ENCODE peak calls at places on chromosomes 13 and 19, in six cellular contexts. J is cardiac muscle cell, P is cardiac fibroblast, C is adrenal gland, R is activated B cell treated with CpG ODN at 0.5 μM for 24 hours, E is GM10248. N is an unnamed sample.

GRCh38 chr19:35615036-35615435 is 2.5 kb downstream of the HAUS5 start:
- DNase-seq in C (no peak), P (no peak), E (no peak), J (no peak), R (no peak), N (no peak)

GRCh38 chr13:112161441-112162301 is 94.7 kb downstream of the SOX1 start:
- DNase-seq in P (no peak), C (no peak), J (no peak), E (no peak), R (no peak), N (no peak)

GRCh38 chr13:45367358-45367757 is 26.4 kb upstream of the TPT1 start:
- DNase-seq in C (peak; percentile 74), R (peak; percentile 56), P (peak; percentile 94), E (peak; percentile 87), J (peak; percentile 65), N (peak; percentile 88)

GRCh38 chr13:111587249-111587648 is 266.8 kb downstream of the TEX29 start:
- DNase-seq in R (no peak), E (no peak), P (no peak), C (no peak), J (no peak), N (no peak)

GRCh38 chr13:40148103-40148502 is 492.6 kb downstream of the COG6 start:
- DNase-seq in J (no peak), R (no peak), C (no peak), P (no peak), E (no peak), N (no peak)

GRCh38 chr13:37473035-37473434 is 125.5 kb downstream of the POSTN start:
- DNase-seq in E (no peak), P (no peak), C (no peak), R (no peak), J (no peak), N (no peak)

GRCh38 chr19:14073232-14073924 is 792 bp downstream of the MISP3 start:
- DNase-seq in E (peak; percentile 83), P (peak; percentile 78), J (peak; percentile 81), C (peak; percentile 78), R (peak; percentile 88), N (peak; percentile 92)

GRCh38 chr13:98950705-98951104 is 27.2 kb downstream of the DOCK9 start:
- DNase-seq in R (no peak), E (no peak), C (no peak), J (no peak), P (no peak), N (no peak)

GRCh38 chr19:5170329-5170745 is 170.3 kb downstream of the PTPRS start:
- DNase-seq in E (no peak), J (no peak), P (no peak), C (no peak), R (peak; percentile 43), N (no peak)

GRCh38 chr13:33228645-33229445 is 56.7 kb downstream of the STARD13 start:
- DNase-seq in R (no peak), C (no peak), P (peak; percentile 83), J (peak; percentile 67), E (peak; percentile 60), N (peak; percentile 57)

GRCh38 chr19:29121684-29122083 is 91.3 kb downstream of the UQCRFS1 start:
- DNase-seq in E (no peak), J (peak; percentile 6), P (peak; percentile 19), R (no peak), C (peak; percentile 46), N (no peak)

GRCh38 chr19:23318143-23318542 is 67.9 kb upstream of the ZNF724 start:
- DNase-seq in C (no peak), E (no peak), R (no peak), P (peak; percentile 35), J (no peak), N (no peak)

GRCh38 chr13:99812611-99813010 is 159.0 kb downstream of the ZIC5 start:
- DNase-seq in J (no peak), P (peak; percentile 2), R (no peak), C (no peak), E (no peak), N (no peak)

GRCh38 chr13:30666113-30666512 is 48.4 kb downstream of the USPL1 start:
- DNase-seq in J (no peak), R (no peak), C (no peak), P (no peak), E (no peak), N (no peak)

GRCh38 chr19:18223860-18224524 is 2.2 kb downstream of the PDE4C start:
- DNase-seq in J (peak; percentile 54), C (peak; percentile 31), E (peak; percentile 60), P (no peak), R (no peak), N (peak; percentile 67)

GRCh38 chr19:51691122-51692064 is 1.7 kb upstream of the SPACA6 start:
- DNase-seq in R (no peak), P (peak; percentile 69), E (no peak), J (peak; percentile 81), C (peak; percentile 46), N (peak; percentile 10)

GRCh38 chr13:110353339-110353977 is 46.4 kb downstream of the COL4A2 start:
- DNase-seq in J (no peak), E (no peak), R (no peak), P (no peak), C (no peak), N (no peak)

GRCh38 chr19:49845433-49845832 is 5.5 kb upstream of the PTOV1 start:
- DNase-seq in E (no peak), P (no peak), C (no peak), J (no peak), R (no peak), N (no peak)

GRCh38 chr19:48194041-48194871 is 23.8 kb downstream of the ZSWIM9 start:
- DNase-seq in E (peak; percentile 50), J (peak; percentile 24), C (no peak), P (peak; percentile 27), R (no peak), N (peak; percentile 78)

GRCh38 chr13:77184455-77184854 is 142.4 kb downstream of the MYCBP2 start:
- DNase-seq in E (peak; percentile 48), P (peak; percentile 33), C (no peak), R (peak; percentile 23), J (no peak), N (peak; percentile 41)

GRCh38 chr13:32187651-32188050 is 127.5 kb downstream of the ZAR1L start:
- DNase-seq in E (no peak), J (no peak), P (no peak), C (no peak), R (no peak), N (no peak)

GRCh38 chr19:2016041-2016807 is 710 bp upstream of the BTBD2 start:
- DNase-seq in P (peak; percentile 82), R (no peak), E (peak; percentile 91), C (peak; percentile 95), J (peak; percentile 90), N (peak; percentile 92)

GRCh38 chr19:6743714-6744380 is 4.4 kb downstream of the TRIP10 start:
- DNase-seq in E (no peak), J (no peak), R (no peak), P (peak; percentile 26), C (no peak), N (no peak)

GRCh38 chr13:44267966-44268365 is 105.7 kb upstream of the SERP2 start:
- DNase-seq in R (no peak), P (peak; percentile 90), J (peak; percentile 92), E (no peak), C (no peak), N (no peak)

GRCh38 chr13:100478107-100478809 is 110.3 kb downstream of the GGACT start:
- DNase-seq in E (no peak), J (no peak), C (no peak), R (no peak), P (no peak), N (no peak)

GRCh38 chr13:85313761-85314503 is 485.3 kb downstream of the SLITRK6 start:
- DNase-seq in C (no peak), J (peak; percentile 3), E (no peak), P (peak; percentile 1), R (no peak), N (no peak)

GRCh38 chr19:13163609-13164364 is 13.6 kb downstream of the IER2 start:
- DNase-seq in E (peak; percentile 41), C (peak; percentile 81), P (peak; percentile 85), J (peak; percentile 95), R (peak; percentile 50), N (peak; percentile 54)

GRCh38 chr13:84303035-84303434 is 420.8 kb upstream of the SLITRK1 start:
- DNase-seq in J (no peak), R (no peak), C (no peak), E (no peak), P (no peak), N (no peak)

GRCh38 chr19:31554360-31554759 is 205.1 kb upstream of the TSHZ3 start:
- DNase-seq in C (no peak), E (no peak), R (no peak), P (no peak), J (no peak), N (no peak)

GRCh38 chr13:32642858-32643257 is 56.6 kb downstream of the PDS5B start:
- DNase-seq in J (no peak), E (no peak), R (no peak), C (no peak), P (no peak), N (no peak)

GRCh38 chr13:66313408-66313807 is 916.7 kb downstream of the PCDH9 start:
- DNase-seq in C (no peak), J (peak; percentile 74), R (no peak), P (peak; percentile 82), E (no peak), N (no peak)

GRCh38 chr19:16376241-16376640 is 51.6 kb downstream of the KLF2 start:
- DNase-seq in R (no peak), J (no peak), P (no peak), C (no peak), E (no peak), N (no peak)

GRCh38 chr19:57192993-57193392 is 1.7 kb downstream of the ZNF264 start:
- DNase-seq in E (no peak), J (no peak), P (no peak), R (no peak), C (no peak), N (no peak)

GRCh38 chr19:11286312-11286974 is 9.5 kb upstream of the TSPAN16 start:
- DNase-seq in E (no peak), J (peak; percentile 84), C (peak; percentile 26), R (no peak), P (peak; percentile 74), N (no peak)
- TF ChIP-seq CTCF in E (peak; percentile 18), J (peak; percentile 37), C (peak; percentile 30), R (no peak), P (peak; percentile 39), N (peak; percentile 11)

GRCh38 chr19:40224342-40225148 is 1.9 kb downstream of the CCNP start:
- DNase-seq in C (no peak), J (no peak), E (no peak), R (no peak), P (no peak), N (no peak)
- TF ChIP-seq CTCF in C (no peak), J (no peak), E (no peak), R (no peak), P (no peak), N (no peak)

GRCh38 chr13:49248433-49249002 is 793 bp downstream of the CDADC1 start:
- DNase-seq in E (peak; percentile 20), J (peak; percentile 52), C (peak; percentile 32), P (peak; percentile 37), R (no peak), N (no peak)
- TF ChIP-seq CTCF in E (no peak), J (peak; percentile 17), C (no peak), P (no peak), R (no peak), N (no peak)

GRCh38 chr19:9552902-9553301 is 14.5 kb upstream of the ZNF426 start:
- DNase-seq in E (no peak), J (no peak), C (no peak), R (no peak), P (no peak), N (no peak)
- TF ChIP-seq CTCF in E (no peak), J (no peak), C (no peak), R (no peak), P (no peak), N (no peak)

GRCh38 chr19:45468159-45468651 is 409 bp downstream of the FOSB start:
- DNase-seq in R (peak; percentile 62), C (peak; percentile 41), P (peak; percentile 43), E (no peak), J (peak; percentile 53), N (no peak)
- TF ChIP-seq CTCF in R (no peak), C (no peak), P (peak; percentile 3), E (no peak), J (no peak), N (peak; percentile 12)